ENCODE peak calls at places on chromosomes 6 and 20, in four cellular contexts. J, G, B and P are unnamed samples.

GRCh38 chr6:105507811-105508210 is 104.9 kb upstream of the PREP start:
- DNase-seq in J (no peak), G (no peak), B (no peak), P (no peak)

GRCh38 chr20:43749734-43750294 is 23.0 kb upstream of the GTSF1L start:
- DNase-seq in J (no peak), G (peak), B (no peak), P (peak)

GRCh38 chr6:112286010-112286409 is 31.6 kb upstream of the LAMA4 start:
- DNase-seq in J (no peak), G (peak), B (no peak), P (peak)

GRCh38 chr20:51417745-51418529 is 124.6 kb downstream of the NFATC2 start:
- DNase-seq in J (no peak), G (no peak), B (no peak), P (no peak)

GRCh38 chr6:84252140-84252539 is 24.7 kb upstream of the CEP162 start:
- DNase-seq in J (no peak), G (no peak), B (no peak), P (no peak)

GRCh38 chr20:57707849-57708693 is 1.7 kb downstream of the PMEPA1 start:
- DNase-seq in J (no peak), G (no peak), B (no peak), P (no peak)

GRCh38 chr6:133833905-133834304 is 55.0 kb upstream of the TCF21 start:
- DNase-seq in J (no peak), G (no peak), B (no peak), P (no peak)

GRCh38 chr6:143621876-143622605 is 55.7 kb upstream of the PHACTR2 start:
- DNase-seq in J (no peak), G (no peak), B (no peak), P (no peak)

GRCh38 chr6:166417285-166417691 is 34.5 kb upstream of the MPC1 start:
- DNase-seq in J (no peak), G (no peak), B (no peak), P (no peak)

GRCh38 chr6:125255201-125255600 is 46.6 kb downstream of the HDDC2 start:
- DNase-seq in J (no peak), G (no peak), B (no peak), P (no peak)

GRCh38 chr6:147267658-147268057 is 63.4 kb downstream of the STXBP5 start:
- DNase-seq in J (no peak), G (no peak), B (no peak), P (no peak)

GRCh38 chr6:113786168-113786567 is 71.0 kb upstream of the MARCKS start:
- DNase-seq in J (no peak), G (no peak), B (no peak), P (no peak)

GRCh38 chr20:40628877-40629276 is 60.2 kb downstream of the MAFB start:
- DNase-seq in J (no peak), G (no peak), B (no peak), P (no peak)

GRCh38 chr6:166466178-166467122 is 83.7 kb upstream of the MPC1 start:
- DNase-seq in J (peak), G (no peak), B (peak), P (no peak)

GRCh38 chr6:169326067-169326799 is 72.6 kb upstream of the THBS2 start:
- DNase-seq in J (no peak), G (no peak), B (no peak), P (no peak)

GRCh38 chr6:169619650-169620049 is 82.2 kb downstream of the WDR27 start:
- DNase-seq in J (no peak), G (no peak), B (no peak), P (no peak)

GRCh38 chr6:100001915-100002388 is 7.9 kb upstream of the MCHR2 start:
- DNase-seq in J (peak), G (peak), B (peak), P (no peak)

GRCh38 chr6:118644007-118644406 is 7.4 kb downstream of the CEP85L start:
- DNase-seq in J (no peak), G (no peak), B (no peak), P (no peak)

GRCh38 chr20:45311589-45312211 is 3.6 kb upstream of the MATN4 start:
- DNase-seq in J (no peak), G (peak), B (no peak), P (peak)

GRCh38 chr20:33666293-33667244 is at the start of gene ACTL10:
- DNase-seq in J (peak), G (peak), B (peak), P (peak)
- TF ChIP-seq CTCF in J (peak), G (no peak), B (peak), P (peak)

GRCh38 chr6:164861964-164862363 is 447.4 kb downstream of the C6orf118 start:
- DNase-seq in J (no peak), G (no peak), B (no peak), P (no peak)

GRCh38 chr6:164854526-164854925 is 454.9 kb downstream of the C6orf118 start:
- DNase-seq in J (no peak), G (no peak), B (no peak), P (no peak)

GRCh38 chr6:164855281-164855680 is 454.1 kb downstream of the C6orf118 start:
- DNase-seq in J (no peak), G (no peak), B (no peak), P (no peak)

GRCh38 chr6:164856138-164856537 is 453.3 kb downstream of the C6orf118 start:
- DNase-seq in J (no peak), G (no peak), B (no peak), P (no peak)

DNA sequence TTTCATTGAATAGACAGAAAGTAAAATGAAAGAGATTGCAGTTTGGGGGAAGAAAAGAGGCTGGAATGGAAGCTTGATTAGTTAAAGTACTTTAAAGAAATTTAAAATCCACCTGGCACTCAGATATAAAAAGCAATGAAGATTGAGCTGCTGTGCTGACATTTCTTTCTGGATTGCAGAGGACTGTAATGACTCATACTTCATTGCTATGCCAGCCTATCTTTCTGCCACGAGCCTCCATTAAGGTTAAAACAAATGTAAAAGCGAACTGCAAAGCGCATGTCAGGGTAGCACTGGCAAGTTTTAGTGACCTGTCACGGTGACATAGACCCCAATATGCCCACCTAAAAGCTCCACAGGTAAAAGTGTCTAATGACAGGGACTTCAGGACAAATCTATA is 449.6 kb downstream of the C6orf118 start:
- DNase-seq in J (no peak), G (no peak), B (no peak), P (no peak)
- TF ChIP-seq CTCF in J (no peak), G (no peak), B (no peak), P (no peak)

GRCh38 chr6:5115168-5115567 is 30.0 kb downstream of the PPP1R3G start:
- DNase-seq in J (no peak), G (no peak), B (no peak), P (no peak)
- TF ChIP-seq CTCF in J (peak), G (no peak), B (peak), P (no peak)

DNA sequence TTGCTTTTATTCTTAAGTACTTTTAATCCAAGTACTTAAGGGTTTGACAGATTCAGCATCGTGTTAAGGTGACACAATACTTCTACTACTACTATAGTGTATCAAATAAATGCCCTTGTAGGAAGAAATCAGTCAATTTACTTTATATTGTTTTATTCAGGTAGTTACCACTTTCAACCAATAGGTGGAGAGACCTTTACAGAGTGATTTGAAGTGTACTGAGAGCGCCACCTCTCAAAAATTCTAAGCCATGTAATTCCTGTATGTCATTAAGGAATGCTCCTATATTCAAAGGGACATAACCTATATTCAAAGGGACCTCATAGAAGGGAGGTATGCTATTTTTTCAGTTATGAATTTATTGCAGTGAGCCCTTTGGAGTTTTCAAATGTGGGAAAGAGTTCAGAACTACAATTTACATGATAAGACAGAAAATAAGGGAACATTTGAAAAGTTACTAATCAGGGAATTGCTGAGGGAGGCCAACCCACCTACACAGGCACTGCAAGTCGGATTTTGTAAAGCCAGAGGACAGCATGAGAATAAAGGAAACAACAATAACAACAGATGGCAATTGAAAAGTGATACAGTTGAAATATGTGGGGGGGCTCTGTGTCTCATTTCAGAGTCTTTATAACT is 955.6 kb downstream of the TBC1D32 start:
- DNase-seq in J (no peak), G (peak), B (no peak), P (no peak)
- TF ChIP-seq CTCF in J (peak), G (peak), B (no peak), P (peak)

GRCh38 chr6:26197736-26198625 is 110.8 kb downstream of the HFE start:
- DNase-seq in J (no peak), G (no peak), B (no peak), P (peak)
- TF ChIP-seq CTCF in J (no peak), G (no peak), B (peak), P (no peak)

DNA sequence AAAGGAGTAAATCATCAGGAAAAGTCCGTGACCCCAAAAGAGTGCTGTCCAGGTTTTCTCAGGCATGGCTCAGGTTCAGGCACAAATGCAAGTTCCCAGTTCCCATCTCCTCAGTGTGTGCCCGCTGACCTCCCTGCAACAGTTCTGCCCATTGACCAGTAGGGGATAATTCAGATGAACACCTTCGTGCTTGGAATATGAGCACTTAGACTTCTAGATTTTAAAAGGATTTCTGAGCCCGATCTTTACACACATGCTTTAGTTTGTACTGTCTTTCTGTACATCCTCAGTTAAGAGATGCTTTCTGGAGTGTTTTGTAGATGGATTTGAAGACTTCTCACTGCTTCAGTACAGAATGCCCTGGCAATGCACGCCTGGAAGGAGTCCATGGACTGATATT is 239.7 kb upstream of the PLCB4 start:
- DNase-seq in J (no peak), G (no peak), B (no peak), P (no peak)
- TF ChIP-seq CTCF in J (no peak), G (no peak), B (peak), P (peak)

GRCh38 chr6:47780510-47781356 is 1.1 kb upstream of the OPN5 start:
- DNase-seq in J (peak), G (peak), B (peak), P (no peak)
- TF ChIP-seq CTCF in J (peak), G (peak), B (peak), P (peak)